ENCODE peak calls at places on chromosomes 11 and 22, in five cellular contexts. R is neuronal stem cell, V is mesenchymal stem cell, A is trophoblast cell, X is H1. U is an unnamed sample.

GRCh38 chr11:66116576-66117361 is 46.7 kb downstream of the PACS1 start:
- DNase-seq in R (no peak), V (no peak), A (no peak), X (no peak), U (no peak)

GRCh38 chr11:61037694-61038093 is 64.6 kb upstream of the CD5 start:
- DNase-seq in R (no peak), V (no peak), A (no peak), X (no peak), U (no peak)

GRCh38 chr22:37058917-37059701 is 7.6 kb downstream of the KCTD17 start:
- DNase-seq in R (no peak), V (no peak), A (no peak), X (no peak), U (no peak)

GRCh38 chr11:39365809-39366436 is 2093.5 kb downstream of the LRRC4C start:
- DNase-seq in R (peak), V (peak), A (peak), X (no peak), U (no peak)

GRCh38 chr11:126340960-126341709 is 14.4 kb upstream of the ST3GAL4 start:
- DNase-seq in R (no peak), V (no peak), A (no peak), X (no peak), U (no peak)

GRCh38 chr22:31347251-31348008 is 1.3 kb upstream of the PATZ1 start:
- DNase-seq in R (peak), V (peak), A (peak), X (no peak), U (peak)

GRCh38 chr11:31819533-31820437 is 8.7 kb upstream of the PAX6 start:
- DNase-seq in R (peak), V (no peak), A (no peak), X (no peak), U (peak)

GRCh38 chr11:115286614-115287013 is 217.6 kb downstream of the CADM1 start:
- DNase-seq in R (no peak), V (no peak), A (no peak), X (no peak), U (no peak)

GRCh38 chr11:27864046-27865025 is 164.1 kb upstream of the BDNF start:
- DNase-seq in R (peak), V (no peak), A (no peak), X (no peak), U (no peak)

GRCh38 chr22:39956932-39957664 is 3.1 kb upstream of the TMA7B start:
- DNase-seq in R (no peak), V (peak), A (no peak), X (no peak), U (no peak)

GRCh38 chr11:102318469-102318868 is 1.2 kb downstream of the BIRC3 start:
- DNase-seq in R (no peak), V (no peak), A (no peak), X (no peak), U (no peak)

GRCh38 chr22:40183029-40183581 is 5.4 kb downstream of the TNRC6B start:
- DNase-seq in R (no peak), V (peak), A (peak), X (no peak), U (no peak)

DNA sequence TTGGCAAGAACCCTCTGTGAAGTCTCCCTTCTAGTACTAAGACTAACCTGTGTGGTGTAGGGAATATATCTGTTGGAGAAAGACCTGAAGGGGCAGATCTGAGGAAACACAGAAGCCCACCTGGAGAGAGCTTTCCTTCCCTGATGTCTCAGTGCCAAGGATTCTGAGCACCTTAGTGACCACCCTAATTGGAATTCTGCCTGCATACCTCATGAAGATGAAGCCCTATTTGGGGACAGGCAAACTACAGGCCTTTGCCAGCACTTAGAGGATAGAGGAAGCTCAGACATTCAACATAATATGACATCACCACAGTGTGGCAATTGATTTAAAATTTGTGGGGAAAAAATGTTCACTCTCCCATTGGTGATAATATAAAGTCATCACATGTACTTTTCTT is 766.2 kb upstream of the KIRREL3 start:
- DNase-seq in R (no peak), V (no peak), A (no peak), X (no peak), U (no peak)
- H2BK12ac ChIP-seq in R (no peak), V (no peak), A (no peak), X (no peak), U (no peak)

GRCh38 chr22:20808844-20809243 is 34.9 kb downstream of the SERPIND1 start:
- DNase-seq in R (no peak), V (no peak), A (no peak), X (no peak), U (no peak)

GRCh38 chr22:20804650-20805049 is 30.7 kb downstream of the SERPIND1 start:
- DNase-seq in R (no peak), V (no peak), A (no peak), X (no peak), U (no peak)

GRCh38 chr22:20803696-20804324 is 29.9 kb downstream of the SERPIND1 start:
- DNase-seq in R (peak), V (peak), A (peak), X (peak), U (peak)

GRCh38 chr22:20807315-20807752 is 33.4 kb downstream of the SERPIND1 start:
- DNase-seq in R (no peak), V (peak), A (peak), X (no peak), U (no peak)

DNA sequence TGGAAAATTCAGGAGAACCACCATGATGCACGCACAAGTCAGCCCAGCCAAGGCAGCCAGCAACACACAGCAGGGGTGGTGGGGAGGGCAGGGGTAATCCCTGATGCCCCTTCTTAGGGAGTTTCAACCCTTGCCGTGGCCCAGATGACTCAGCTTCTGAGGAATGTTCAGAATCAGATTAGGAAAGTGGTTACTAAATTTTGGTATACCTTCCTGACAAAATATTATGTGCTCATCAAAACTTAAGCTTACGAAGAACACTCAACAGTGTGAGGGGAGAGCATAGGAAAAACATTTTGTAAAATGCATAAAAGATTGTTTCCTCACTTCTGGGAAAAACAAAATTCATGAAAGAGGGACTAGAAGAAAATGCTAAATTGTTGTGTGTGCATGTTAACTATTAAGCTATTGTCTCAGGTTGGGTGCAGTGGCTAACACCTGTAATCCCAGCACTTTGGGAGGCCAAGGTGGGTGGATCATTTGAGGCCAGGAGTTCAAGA is 32.1 kb downstream of the SERPIND1 start:
- DNase-seq in R (no peak), V (peak), A (peak), X (no peak), U (no peak)
- H2AK5ac ChIP-seq in R (no peak), V (no peak), A (no peak), X (no peak), U (no peak)

GRCh38 chr11:48106166-48106565 is 110.4 kb upstream of the OR4B1 start:
- DNase-seq in R (no peak), V (no peak), A (no peak), X (no peak), U (no peak)

GRCh38 chr11:48109046-48109666 is 107.5 kb upstream of the OR4B1 start:
- DNase-seq in R (no peak), V (peak), A (no peak), X (no peak), U (no peak)

GRCh38 chr11:48110509-48110766 is 106.2 kb upstream of the OR4B1 start:
- DNase-seq in R (no peak), V (no peak), A (no peak), X (no peak), U (no peak)

GRCh38 chr11:48107188-48107704 is 109.4 kb upstream of the OR4B1 start:
- DNase-seq in R (no peak), V (peak), A (no peak), X (no peak), U (no peak)

DNA sequence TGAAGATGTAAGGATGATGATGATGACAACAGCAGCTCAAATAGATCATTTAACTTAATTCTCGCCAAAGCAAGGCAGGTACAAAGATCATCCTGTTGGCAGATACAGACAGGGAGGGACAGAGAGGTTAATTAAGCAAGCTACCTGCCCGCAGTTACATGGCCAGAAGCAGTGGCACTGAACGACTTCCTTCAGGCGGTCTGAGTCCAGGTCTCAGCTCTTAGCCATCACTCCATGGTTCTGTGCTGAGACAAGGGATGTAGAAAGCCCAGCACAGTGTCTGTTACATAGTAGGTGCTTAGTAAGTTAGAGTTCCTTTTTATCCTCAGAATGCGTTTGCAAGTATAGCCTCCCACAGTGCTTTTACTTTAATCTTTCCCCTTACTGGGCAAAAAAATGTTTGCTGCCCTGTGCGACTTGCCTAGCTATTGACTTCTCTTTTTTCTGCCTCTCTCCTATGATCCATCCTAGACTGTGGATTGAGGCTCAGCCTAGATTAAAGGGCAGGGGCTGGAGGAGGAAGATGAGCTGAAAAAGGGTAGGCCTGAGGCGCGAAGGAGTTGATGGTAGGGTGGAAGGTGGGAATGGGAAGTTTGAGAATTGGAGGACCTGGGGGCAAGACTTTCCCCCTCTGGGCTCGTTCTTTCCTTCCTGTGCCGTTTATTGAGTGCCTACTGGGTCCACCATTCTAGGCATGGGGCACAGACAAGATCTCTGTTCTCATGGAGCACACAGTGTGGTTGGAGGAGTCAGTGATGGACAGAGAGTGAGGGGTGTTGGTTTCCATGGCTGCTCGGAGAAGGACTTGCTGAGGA is 108.2 kb upstream of the OR4B1 start:
- DNase-seq in R (no peak), V (no peak), A (no peak), X (no peak), U (no peak)
- H2BK5ac ChIP-seq in R (no peak), V (peak), A (no peak), X (peak), U (no peak)

DNA sequence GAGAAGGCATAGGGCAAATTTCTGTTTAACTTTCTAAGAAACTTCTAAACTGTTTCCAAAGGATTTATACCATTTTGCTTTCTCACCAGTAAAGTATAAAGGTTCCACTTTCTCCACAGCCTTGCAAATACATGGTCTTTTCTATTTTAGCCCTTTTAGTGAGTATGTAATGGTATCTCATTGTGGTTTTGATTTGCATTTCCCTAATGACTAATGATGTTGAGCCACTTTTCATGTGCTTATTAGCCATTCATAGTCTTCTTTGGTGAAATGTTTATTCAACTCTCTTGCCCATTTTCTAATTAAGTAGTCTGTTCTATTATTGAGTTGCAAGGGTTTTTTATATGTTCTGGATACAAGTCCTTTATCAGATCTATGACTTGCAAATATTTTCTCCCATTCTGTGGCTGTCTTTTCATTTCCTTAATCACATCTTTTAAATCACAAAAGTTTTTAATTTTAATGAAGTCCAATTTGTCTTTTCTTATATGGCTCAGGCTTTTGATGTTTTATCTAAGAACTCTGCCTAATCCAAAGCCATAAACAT is 83.8 kb upstream of the KCNQ1OT1 start:
- DNase-seq in R (no peak), V (peak), A (no peak), X (no peak), U (no peak)
- H2BK12ac ChIP-seq in R (no peak), V (no peak), A (no peak), X (no peak), U (no peak)

DNA sequence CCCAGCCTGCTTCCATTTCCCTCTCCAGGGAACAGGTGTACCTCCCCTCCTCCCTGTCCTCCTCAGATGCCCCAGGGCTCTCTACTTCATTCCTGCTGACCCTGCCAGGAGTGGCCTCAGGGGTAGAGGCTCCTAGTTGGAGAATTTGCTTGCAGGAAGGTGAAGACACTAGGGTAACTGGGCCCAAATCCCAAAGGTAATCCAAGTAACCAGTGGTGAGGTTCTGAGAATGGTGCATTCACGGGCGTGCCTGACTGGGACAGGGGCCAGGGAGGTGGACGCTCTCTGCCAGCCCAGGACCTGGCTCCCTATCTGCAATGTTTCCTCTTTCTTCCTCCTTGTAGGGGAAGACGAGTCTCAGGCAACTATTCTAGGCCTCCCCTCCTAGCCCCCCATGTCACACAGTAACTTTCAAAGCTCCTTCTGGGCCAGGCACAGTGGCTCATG is 2.9 kb downstream of the SLC35C1 start:
- DNase-seq in R (no peak), V (no peak), A (peak), X (no peak), U (no peak)
- H2AK5ac ChIP-seq in R (no peak), V (no peak), A (no peak), X (no peak), U (no peak)

GRCh38 chr11:75351541-75352416 is at the start of gene ARRB1:
- DNase-seq in R (peak), V (peak), A (no peak), X (no peak), U (peak)
- H2BK5ac ChIP-seq in R (peak), V (no peak), A (peak), X (peak), U (no peak)